ENCODE peak calls at places on chromosomes 12 and 14, in eight cellular contexts. One of them, this sample, is unnamed.

GRCh38 chr12:39300799-39301198 is 142.1 kb downstream of the KIF21A start:
- DNase-seq in endothelial cell: no peak
- DNase-seq in stimulated activated CD4-positive, alpha-beta T cell treated with anti-CD3 and anti-CD28 coated beads, TNF-alpha, amount 100 ng/mL, for 4 hours: no peak
- DNase-seq in KBM-7: no peak
- DNase-seq in ureter: no peak
- DNase-seq in smooth muscle cell of the brain vasculature: no peak
- DNase-seq in T-helper 9 cell: no peak
- DNase-seq in fibroblast of lung: peak
- DNase-seq in this sample: no peak

GRCh38 chr12:54650884-54651283 is 2.7 kb upstream of the DCD start:
- DNase-seq in endothelial cell: no peak
- DNase-seq in stimulated activated CD4-positive, alpha-beta T cell treated with anti-CD3 and anti-CD28 coated beads, TNF-alpha, amount 100 ng/mL, for 4 hours: no peak
- DNase-seq in KBM-7: no peak
- DNase-seq in ureter: no peak
- DNase-seq in smooth muscle cell of the brain vasculature: no peak
- DNase-seq in T-helper 9 cell: no peak
- DNase-seq in fibroblast of lung: no peak
- DNase-seq in this sample: no peak

GRCh38 chr12:93122089-93122488 is 193.0 kb upstream of the EEA1 start:
- DNase-seq in endothelial cell: no peak
- DNase-seq in stimulated activated CD4-positive, alpha-beta T cell treated with anti-CD3 and anti-CD28 coated beads, TNF-alpha, amount 100 ng/mL, for 4 hours: no peak
- DNase-seq in KBM-7: no peak
- DNase-seq in ureter: no peak
- DNase-seq in smooth muscle cell of the brain vasculature: no peak
- DNase-seq in T-helper 9 cell: no peak
- DNase-seq in fibroblast of lung: peak
- DNase-seq in this sample: no peak

GRCh38 chr14:24662753-24663152 is 28.8 kb upstream of the GZMB start:
- DNase-seq in endothelial cell: no peak
- DNase-seq in stimulated activated CD4-positive, alpha-beta T cell treated with anti-CD3 and anti-CD28 coated beads, TNF-alpha, amount 100 ng/mL, for 4 hours: no peak
- DNase-seq in KBM-7: no peak
- DNase-seq in ureter: no peak
- DNase-seq in smooth muscle cell of the brain vasculature: no peak
- DNase-seq in T-helper 9 cell: no peak
- DNase-seq in fibroblast of lung: no peak
- DNase-seq in this sample: no peak

GRCh38 chr14:96581902-96582640 is 79.9 kb downstream of the PAPOLA start:
- DNase-seq in endothelial cell: no peak
- DNase-seq in stimulated activated CD4-positive, alpha-beta T cell treated with anti-CD3 and anti-CD28 coated beads, TNF-alpha, amount 100 ng/mL, for 4 hours: no peak
- DNase-seq in KBM-7: no peak
- DNase-seq in ureter: peak
- DNase-seq in smooth muscle cell of the brain vasculature: no peak
- DNase-seq in T-helper 9 cell: no peak
- DNase-seq in fibroblast of lung: no peak
- DNase-seq in this sample: no peak

GRCh38 chr12:42564540-42564939 is 25.0 kb downstream of the PRICKLE1 start:
- DNase-seq in endothelial cell: no peak
- DNase-seq in stimulated activated CD4-positive, alpha-beta T cell treated with anti-CD3 and anti-CD28 coated beads, TNF-alpha, amount 100 ng/mL, for 4 hours: no peak
- DNase-seq in KBM-7: no peak
- DNase-seq in ureter: no peak
- DNase-seq in smooth muscle cell of the brain vasculature: no peak
- DNase-seq in T-helper 9 cell: no peak
- DNase-seq in fibroblast of lung: no peak
- DNase-seq in this sample: no peak

GRCh38 chr12:30694971-30695326 is 720 bp downstream of the IPO8 start:
- DNase-seq in endothelial cell: peak
- DNase-seq in stimulated activated CD4-positive, alpha-beta T cell treated with anti-CD3 and anti-CD28 coated beads, TNF-alpha, amount 100 ng/mL, for 4 hours: no peak
- DNase-seq in KBM-7: peak
- DNase-seq in ureter: peak
- DNase-seq in smooth muscle cell of the brain vasculature: no peak
- DNase-seq in T-helper 9 cell: no peak
- DNase-seq in fibroblast of lung: peak
- DNase-seq in this sample: no peak

GRCh38 chr12:74391283-74391682 is 146.4 kb upstream of the ATXN7L3B start:
- DNase-seq in endothelial cell: no peak
- DNase-seq in stimulated activated CD4-positive, alpha-beta T cell treated with anti-CD3 and anti-CD28 coated beads, TNF-alpha, amount 100 ng/mL, for 4 hours: no peak
- DNase-seq in KBM-7: no peak
- DNase-seq in ureter: no peak
- DNase-seq in smooth muscle cell of the brain vasculature: no peak
- DNase-seq in T-helper 9 cell: no peak
- DNase-seq in fibroblast of lung: no peak
- DNase-seq in this sample: no peak

GRCh38 chr12:39341179-39341578 is 101.7 kb downstream of the KIF21A start:
- DNase-seq in endothelial cell: no peak
- DNase-seq in stimulated activated CD4-positive, alpha-beta T cell treated with anti-CD3 and anti-CD28 coated beads, TNF-alpha, amount 100 ng/mL, for 4 hours: no peak
- DNase-seq in KBM-7: no peak
- DNase-seq in ureter: no peak
- DNase-seq in smooth muscle cell of the brain vasculature: no peak
- DNase-seq in T-helper 9 cell: no peak
- DNase-seq in fibroblast of lung: no peak
- DNase-seq in this sample: no peak

GRCh38 chr12:85575115-85576096 is 260.8 kb downstream of the RASSF9 start:
- DNase-seq in endothelial cell: peak
- DNase-seq in stimulated activated CD4-positive, alpha-beta T cell treated with anti-CD3 and anti-CD28 coated beads, TNF-alpha, amount 100 ng/mL, for 4 hours: no peak
- DNase-seq in KBM-7: peak
- DNase-seq in ureter: no peak
- DNase-seq in smooth muscle cell of the brain vasculature: peak
- DNase-seq in T-helper 9 cell: no peak
- DNase-seq in fibroblast of lung: peak
- DNase-seq in this sample: no peak

GRCh38 chr12:115049617-115050016 is 365.6 kb upstream of the TBX3 start:
- DNase-seq in endothelial cell: no peak
- DNase-seq in stimulated activated CD4-positive, alpha-beta T cell treated with anti-CD3 and anti-CD28 coated beads, TNF-alpha, amount 100 ng/mL, for 4 hours: no peak
- DNase-seq in KBM-7: no peak
- DNase-seq in ureter: no peak
- DNase-seq in smooth muscle cell of the brain vasculature: no peak
- DNase-seq in T-helper 9 cell: no peak
- DNase-seq in fibroblast of lung: peak
- DNase-seq in this sample: no peak

GRCh38 chr14:68104518-68104917 is 284.9 kb downstream of the RAD51B start:
- DNase-seq in endothelial cell: no peak
- DNase-seq in stimulated activated CD4-positive, alpha-beta T cell treated with anti-CD3 and anti-CD28 coated beads, TNF-alpha, amount 100 ng/mL, for 4 hours: no peak
- DNase-seq in KBM-7: no peak
- DNase-seq in ureter: no peak
- DNase-seq in smooth muscle cell of the brain vasculature: no peak
- DNase-seq in T-helper 9 cell: no peak
- DNase-seq in fibroblast of lung: peak
- DNase-seq in this sample: no peak

GRCh38 chr14:58637391-58638230 is at the start of gene DACT1:
- DNase-seq in endothelial cell: peak
- DNase-seq in stimulated activated CD4-positive, alpha-beta T cell treated with anti-CD3 and anti-CD28 coated beads, TNF-alpha, amount 100 ng/mL, for 4 hours: peak
- DNase-seq in KBM-7: peak
- DNase-seq in ureter: peak
- DNase-seq in smooth muscle cell of the brain vasculature: no peak
- DNase-seq in T-helper 9 cell: peak
- DNase-seq in fibroblast of lung: peak
- DNase-seq in this sample: no peak

GRCh38 chr14:29339491-29339890 is 572.9 kb downstream of the FOXG1 start:
- DNase-seq in endothelial cell: no peak
- DNase-seq in stimulated activated CD4-positive, alpha-beta T cell treated with anti-CD3 and anti-CD28 coated beads, TNF-alpha, amount 100 ng/mL, for 4 hours: no peak
- DNase-seq in KBM-7: no peak
- DNase-seq in ureter: no peak
- DNase-seq in smooth muscle cell of the brain vasculature: no peak
- DNase-seq in T-helper 9 cell: no peak
- DNase-seq in fibroblast of lung: no peak
- DNase-seq in this sample: no peak

GRCh38 chr12:21296751-21297406 is 37.8 kb downstream of the SLCO1A2 start:
- DNase-seq in endothelial cell: no peak
- DNase-seq in stimulated activated CD4-positive, alpha-beta T cell treated with anti-CD3 and anti-CD28 coated beads, TNF-alpha, amount 100 ng/mL, for 4 hours: no peak
- DNase-seq in KBM-7: peak
- DNase-seq in ureter: no peak
- DNase-seq in smooth muscle cell of the brain vasculature: no peak
- DNase-seq in T-helper 9 cell: no peak
- DNase-seq in fibroblast of lung: peak
- DNase-seq in this sample: peak

GRCh38 chr12:51972849-51973273 is 21.4 kb downstream of the ACVR1B start:
- DNase-seq in endothelial cell: no peak
- DNase-seq in stimulated activated CD4-positive, alpha-beta T cell treated with anti-CD3 and anti-CD28 coated beads, TNF-alpha, amount 100 ng/mL, for 4 hours: no peak
- DNase-seq in KBM-7: peak
- DNase-seq in ureter: no peak
- DNase-seq in smooth muscle cell of the brain vasculature: no peak
- DNase-seq in T-helper 9 cell: peak
- DNase-seq in fibroblast of lung: peak
- DNase-seq in this sample: peak

GRCh38 chr14:92952497-92953298 is 29.7 kb downstream of the CHGA start:
- DNase-seq in endothelial cell: no peak
- DNase-seq in stimulated activated CD4-positive, alpha-beta T cell treated with anti-CD3 and anti-CD28 coated beads, TNF-alpha, amount 100 ng/mL, for 4 hours: no peak
- DNase-seq in KBM-7: no peak
- DNase-seq in ureter: no peak
- DNase-seq in smooth muscle cell of the brain vasculature: no peak
- DNase-seq in T-helper 9 cell: no peak
- DNase-seq in fibroblast of lung: no peak
- DNase-seq in this sample: no peak

GRCh38 chr12:47817272-47818006 is 2.3 kb downstream of the HDAC7 start:
- DNase-seq in endothelial cell: no peak
- DNase-seq in stimulated activated CD4-positive, alpha-beta T cell treated with anti-CD3 and anti-CD28 coated beads, TNF-alpha, amount 100 ng/mL, for 4 hours: no peak
- DNase-seq in KBM-7: peak
- DNase-seq in ureter: no peak
- DNase-seq in smooth muscle cell of the brain vasculature: no peak
- DNase-seq in T-helper 9 cell: no peak
- DNase-seq in fibroblast of lung: no peak
- DNase-seq in this sample: no peak

GRCh38 chr14:76900406-76901085 is 74.3 kb downstream of the LRRC74A start:
- DNase-seq in endothelial cell: no peak
- DNase-seq in stimulated activated CD4-positive, alpha-beta T cell treated with anti-CD3 and anti-CD28 coated beads, TNF-alpha, amount 100 ng/mL, for 4 hours: no peak
- DNase-seq in KBM-7: no peak
- DNase-seq in ureter: no peak
- DNase-seq in smooth muscle cell of the brain vasculature: no peak
- DNase-seq in T-helper 9 cell: no peak
- DNase-seq in fibroblast of lung: no peak
- DNase-seq in this sample: no peak

GRCh38 chr12:63753743-63754142 is 26.0 kb upstream of the RXYLT1 start:
- DNase-seq in endothelial cell: no peak
- DNase-seq in stimulated activated CD4-positive, alpha-beta T cell treated with anti-CD3 and anti-CD28 coated beads, TNF-alpha, amount 100 ng/mL, for 4 hours: no peak
- DNase-seq in KBM-7: no peak
- DNase-seq in ureter: no peak
- DNase-seq in smooth muscle cell of the brain vasculature: no peak
- DNase-seq in T-helper 9 cell: no peak
- DNase-seq in fibroblast of lung: no peak
- DNase-seq in this sample: no peak

GRCh38 chr14:29111554-29111953 is 345.0 kb downstream of the FOXG1 start:
- DNase-seq in endothelial cell: no peak
- DNase-seq in stimulated activated CD4-positive, alpha-beta T cell treated with anti-CD3 and anti-CD28 coated beads, TNF-alpha, amount 100 ng/mL, for 4 hours: no peak
- DNase-seq in KBM-7: no peak
- DNase-seq in ureter: no peak
- DNase-seq in smooth muscle cell of the brain vasculature: no peak
- DNase-seq in T-helper 9 cell: no peak
- DNase-seq in fibroblast of lung: no peak
- DNase-seq in this sample: no peak

GRCh38 chr12:49916129-49916919 is 12.6 kb upstream of the FAIM2 start:
- DNase-seq in endothelial cell: no peak
- DNase-seq in stimulated activated CD4-positive, alpha-beta T cell treated with anti-CD3 and anti-CD28 coated beads, TNF-alpha, amount 100 ng/mL, for 4 hours: no peak
- DNase-seq in KBM-7: no peak
- DNase-seq in ureter: no peak
- DNase-seq in smooth muscle cell of the brain vasculature: no peak
- DNase-seq in T-helper 9 cell: no peak
- DNase-seq in fibroblast of lung: no peak
- DNase-seq in this sample: no peak

GRCh38 chr12:65203376-65203775 is 34.0 kb downstream of the LEMD3 start:
- DNase-seq in endothelial cell: no peak
- DNase-seq in stimulated activated CD4-positive, alpha-beta T cell treated with anti-CD3 and anti-CD28 coated beads, TNF-alpha, amount 100 ng/mL, for 4 hours: no peak
- DNase-seq in KBM-7: no peak
- DNase-seq in ureter: no peak
- DNase-seq in smooth muscle cell of the brain vasculature: no peak
- DNase-seq in T-helper 9 cell: no peak
- DNase-seq in fibroblast of lung: no peak
- DNase-seq in this sample: no peak